ENCODE peak calls at places on chromosomes 7 and 10, in ten cellular contexts. C is NCI-H1105, A is GM06990, F is cerebellar cortex, T is psoas muscle, U is fibroblast of the aortic adventitia, W is KBM-7, E is caudate nucleus, H is hepatocyte, K is HEK293T. R is an unnamed sample.

GRCh38 chr10:86970152-86970886 is 2.0 kb downstream of the ADIRF start:
- DNase-seq in C (no peak), A (peak; percentile 21), F (peak; percentile 71), T (peak; percentile 93), U (peak; percentile 67), W (no peak), E (no peak), H (peak; percentile 29), K (peak; percentile 3), R (peak; percentile 62)

GRCh38 chr7:324011-324410 is 34.0 kb downstream of the FOXL3 start:
- DNase-seq in C (no peak), A (no peak), F (no peak), T (no peak), U (no peak), W (no peak), E (no peak), H (no peak), K (no peak), R (no peak)

GRCh38 chr10:122560279-122560804 is at the start of gene DMBT1:
- DNase-seq in C (no peak), A (no peak), F (no peak), T (no peak), U (no peak), W (no peak), E (no peak), H (no peak), K (no peak), R (no peak)

GRCh38 chr10:44898665-44899064 is 12.5 kb upstream of the TMEM72 start:
- DNase-seq in C (no peak), A (no peak), F (no peak), T (no peak), U (no peak), W (no peak), E (no peak), H (no peak), K (no peak), R (no peak)

GRCh38 chr10:132595021-132595420 is 57.4 kb downstream of the INPP5A start:
- DNase-seq in C (no peak), A (no peak), F (no peak), T (no peak), U (no peak), W (no peak), E (no peak), H (no peak), K (no peak), R (no peak)

GRCh38 chr7:155190608-155191536 is 106.8 kb upstream of the INSIG1 start:
- DNase-seq in C (no peak), A (peak; percentile 51), F (peak; percentile 38), T (peak; percentile 71), U (peak; percentile 19), W (peak; percentile 59), E (no peak), H (peak; percentile 72), K (peak; percentile 88), R (peak; percentile 93)

GRCh38 chr7:19051767-19052375 is 65.6 kb downstream of the TWIST1 start:
- DNase-seq in C (peak; percentile 7), A (no peak), F (peak; percentile 10), T (no peak), U (peak; percentile 60), W (peak; percentile 31), E (no peak), H (peak; percentile 28), K (peak; percentile 49), R (peak; percentile 64)

GRCh38 chr7:36961097-36961496 is 236.8 kb upstream of the AOAH start:
- DNase-seq in C (no peak), A (no peak), F (no peak), T (no peak), U (no peak), W (no peak), E (no peak), H (no peak), K (no peak), R (no peak)

GRCh38 chr7:30027915-30028748 is at the start of gene PLEKHA8:
- DNase-seq in C (peak; percentile 78), A (peak; percentile 96), F (peak; percentile 89), T (peak; percentile 92), U (peak; percentile 81), W (peak; percentile 93), E (peak; percentile 62), H (peak; percentile 90), K (peak; percentile 85), R (peak; percentile 89)

GRCh38 chr10:78310481-78311080 is 276.9 kb downstream of the RPS24 start:
- DNase-seq in C (no peak), A (no peak), F (no peak), T (no peak), U (no peak), W (no peak), E (no peak), H (no peak), K (no peak), R (no peak)

GRCh38 chr7:99020413-99020715 is 123.5 kb downstream of the SMURF1 start:
- DNase-seq in C (no peak), A (no peak), F (no peak), T (no peak), U (no peak), W (no peak), E (no peak), H (no peak), K (no peak), R (no peak)

GRCh38 chr10:110873951-110874350 is 2.2 kb downstream of the PDCD4 start:
- DNase-seq in C (no peak), A (no peak), F (no peak), T (no peak), U (no peak), W (no peak), E (no peak), H (no peak), K (no peak), R (no peak)

GRCh38 chr10:52663161-52663560 is 109.4 kb downstream of the MBL2 start:
- DNase-seq in C (no peak), A (no peak), F (peak; percentile 89), T (no peak), U (no peak), W (no peak), E (no peak), H (no peak), K (no peak), R (no peak)

GRCh38 chr10:24674892-24675632 is 48.6 kb downstream of the ARHGAP21 start:
- DNase-seq in C (no peak), A (no peak), F (no peak), T (no peak), U (no peak), W (no peak), E (no peak), H (no peak), K (no peak), R (no peak)

GRCh38 chr10:86533328-86533727 is 11.7 kb upstream of the WAPL start:
- DNase-seq in C (no peak), A (no peak), F (peak; percentile 50), T (peak; percentile 60), U (no peak), W (no peak), E (no peak), H (no peak), K (no peak), R (no peak)

GRCh38 chr10:14736600-14737081 is 38.1 kb downstream of the FAM107B start:
- DNase-seq in C (no peak), A (peak; percentile 41), F (peak; percentile 74), T (no peak), U (peak; percentile 38), W (peak; percentile 82), E (no peak), H (peak; percentile 35), K (no peak), R (no peak)

GRCh38 chr7:137081276-137081675 is 212.8 kb downstream of the CHRM2 start:
- DNase-seq in C (no peak), A (no peak), F (no peak), T (no peak), U (no peak), W (no peak), E (no peak), H (no peak), K (no peak), R (no peak)

GRCh38 chr7:90625562-90625961 is 29.4 kb downstream of the CDK14 start:
- DNase-seq in C (peak; percentile 64), A (no peak), F (peak; percentile 6), T (no peak), U (peak; percentile 86), W (no peak), E (no peak), H (peak; percentile 78), K (peak; percentile 26), R (peak; percentile 50)

GRCh38 chr10:34184901-34185386 is 630.2 kb downstream of the PARD3 start:
- DNase-seq in C (no peak), A (no peak), F (no peak), T (no peak), U (no peak), W (no peak), E (no peak), H (no peak), K (no peak), R (no peak)

GRCh38 chr10:69087600-69088470 is at the start of gene SRGN:
- DNase-seq in C (no peak), A (peak; percentile 85), F (peak; percentile 9), T (peak; percentile 58), U (peak; percentile 99), W (peak; percentile 92), E (no peak), H (no peak), K (no peak), R (no peak)

GRCh38 chr7:131369354-131369753 is 41.7 kb downstream of the MKLN1 start:
- DNase-seq in C (no peak), A (no peak), F (no peak), T (no peak), U (peak; percentile 62), W (no peak), E (no peak), H (no peak), K (no peak), R (no peak)

GRCh38 chr7:5396542-5396941 is 27.1 kb downstream of the TNRC18 start:
- DNase-seq in C (no peak), A (peak; percentile 61), F (no peak), T (no peak), U (no peak), W (peak; percentile 75), E (no peak), H (no peak), K (no peak), R (peak; percentile 22)

GRCh38 chr10:111297351-111297848 is 220.6 kb downstream of the ADRA2A start:
- DNase-seq in C (no peak), A (no peak), F (no peak), T (no peak), U (no peak), W (no peak), E (no peak), H (peak; percentile 31), K (no peak), R (peak; percentile 14)

GRCh38 chr7:18995811-18996400 is 121.5 kb downstream of the TWIST1 start:
- DNase-seq in C (no peak), A (no peak), F (no peak), T (no peak), U (no peak), W (no peak), E (no peak), H (peak; percentile 8), K (no peak), R (no peak)

GRCh38 chr10:86354761-86355540 is 11.6 kb downstream of the GRID1 start:
- DNase-seq in C (no peak), A (no peak), F (no peak), T (peak; percentile 32), U (no peak), W (peak; percentile 62), E (no peak), H (no peak), K (no peak), R (no peak)

GRCh38 chr10:18683427-18683826 is 24.2 kb downstream of the ARL5B start:
- DNase-seq in C (no peak), A (no peak), F (no peak), T (no peak), U (peak; percentile 91), W (no peak), E (no peak), H (no peak), K (no peak), R (no peak)

GRCh38 chr10:89921422-89921821 is 220.0 kb downstream of the KIF20B start:
- DNase-seq in C (no peak), A (no peak), F (no peak), T (no peak), U (no peak), W (no peak), E (no peak), H (no peak), K (no peak), R (no peak)

GRCh38 chr7:142459557-142459963 is 201.7 kb upstream of the PRSS58 start:
- DNase-seq in C (peak; percentile 19), A (no peak), F (peak; percentile 46), T (no peak), U (peak; percentile 89), W (peak; percentile 55), E (no peak), H (peak; percentile 65), K (peak; percentile 71), R (peak; percentile 70)